ENCODE peak calls at places on chromosomes 13 and 19, in nine cellular contexts. F is left cardiac atrium, D is neuronal stem cell, W is astrocyte of the spinal cord, S is cardiac muscle cell, L is amniotic stem cell, B is HEK293T, X is Calu3, R is NCI-H82. V is an unnamed sample.

GRCh38 chr19:34327851-34328250 is 37.1 kb upstream of the GPI start:
- DNase-seq in F (peak; percentile 65), D (no peak), W (no peak), S (no peak), L (no peak), B (no peak), X (no peak), R (no peak), V (no peak)

GRCh38 chr19:49533551-49534488 is 6.0 kb downstream of the RCN3 start:
- DNase-seq in F (peak; percentile 83), D (peak; percentile 71), W (peak; percentile 51), S (peak; percentile 74), L (no peak), B (peak; percentile 84), X (peak; percentile 83), R (peak; percentile 87), V (peak; percentile 83)

GRCh38 chr19:32358311-32358710 is 12.9 kb downstream of the ZNF507 start:
- DNase-seq in F (no peak), D (no peak), W (no peak), S (no peak), L (no peak), B (no peak), X (no peak), R (no peak), V (no peak)

GRCh38 chr19:43408043-43408442 is 6.6 kb upstream of the TEX101 start:
- DNase-seq in F (no peak), D (no peak), W (no peak), S (no peak), L (no peak), B (no peak), X (no peak), R (no peak), V (no peak)

GRCh38 chr19:54158812-54159351 is 639 bp downstream of the LENG1 start:
- DNase-seq in F (no peak), D (no peak), W (no peak), S (peak; percentile 33), L (no peak), B (no peak), X (no peak), R (peak; percentile 58), V (peak; percentile 47)

GRCh38 chr13:39776439-39776838 is 121.0 kb downstream of the COG6 start:
- DNase-seq in F (no peak), D (no peak), W (peak; percentile 91), S (peak; percentile 69), L (no peak), B (no peak), X (no peak), R (no peak), V (no peak)

GRCh38 chr13:91894311-91894710 is 495.9 kb downstream of the GPC5 start:
- DNase-seq in F (no peak), D (no peak), W (peak; percentile 3), S (peak; percentile 42), L (no peak), B (no peak), X (no peak), R (no peak), V (no peak)

GRCh38 chr13:21476893-21477472 is 17.9 kb upstream of the ZDHHC20 start:
- DNase-seq in F (peak; percentile 85), D (peak; percentile 87), W (peak; percentile 79), S (peak; percentile 93), L (peak; percentile 64), B (peak; percentile 67), X (peak; percentile 88), R (peak; percentile 89), V (peak; percentile 85)

GRCh38 chr13:107867701-107868661 is 347.4 kb downstream of the LIG4 start:
- DNase-seq in F (no peak), D (peak; percentile 66), W (peak; percentile 52), S (peak; percentile 52), L (peak; percentile 16), B (peak; percentile 15), X (peak; percentile 24), R (peak; percentile 85), V (no peak)

GRCh38 chr13:94994506-94994905 is 282.2 kb upstream of the SOX21 start:
- DNase-seq in F (no peak), D (no peak), W (no peak), S (no peak), L (no peak), B (no peak), X (no peak), R (no peak), V (no peak)

GRCh38 chr13:23705578-23705977 is 135.4 kb downstream of the TNFRSF19 start:
- DNase-seq in F (no peak), D (no peak), W (no peak), S (peak; percentile 82), L (no peak), B (no peak), X (no peak), R (no peak), V (no peak)

GRCh38 chr13:44930907-44931676 is 58.2 kb downstream of the NUFIP1 start:
- DNase-seq in F (no peak), D (no peak), W (peak; percentile 41), S (peak; percentile 55), L (no peak), B (no peak), X (no peak), R (peak; percentile 62), V (no peak)

GRCh38 chr13:41568990-41569387 is 111.6 kb downstream of the RGCC start:
- DNase-seq in F (no peak), D (no peak), W (peak; percentile 85), S (peak; percentile 71), L (peak; percentile 9), B (no peak), X (no peak), R (no peak), V (no peak)

GRCh38 chr19:3855321-3855720 is 13.5 kb downstream of the ZFR2 start:
- DNase-seq in F (no peak), D (no peak), W (no peak), S (no peak), L (no peak), B (no peak), X (peak; percentile 64), R (no peak), V (peak; percentile 37)

GRCh38 chr19:12703056-12703455 is 6.6 kb upstream of the FBXW9 start:
- DNase-seq in F (no peak), D (peak; percentile 85), W (peak; percentile 25), S (peak; percentile 53), L (no peak), B (peak; percentile 70), X (no peak), R (peak; percentile 97), V (peak; percentile 66)

GRCh38 chr19:2503521-2504109 is 27.7 kb downstream of the GADD45B start:
- DNase-seq in F (no peak), D (no peak), W (peak; percentile 76), S (peak; percentile 40), L (peak; percentile 52), B (peak; percentile 31), X (peak; percentile 65), R (no peak), V (peak; percentile 38)

GRCh38 chr13:27036236-27036981 is 135.2 kb downstream of the USP12 start:
- DNase-seq in F (no peak), D (no peak), W (peak; percentile 64), S (peak; percentile 11), L (no peak), B (no peak), X (no peak), R (no peak), V (peak; percentile 34)

GRCh38 chr19:36528921-36529518 is 949 bp upstream of the ZNF260 start:
- DNase-seq in F (no peak), D (no peak), W (no peak), S (no peak), L (no peak), B (peak; percentile 13), X (no peak), R (peak; percentile 75), V (peak; percentile 64)

GRCh38 chr13:113448885-113449692 is 4.2 kb downstream of the ADPRHL1 start:
- DNase-seq in F (no peak), D (no peak), W (no peak), S (no peak), L (no peak), B (peak; percentile 61), X (peak; percentile 69), R (peak; percentile 98), V (peak; percentile 97)

GRCh38 chr19:29439688-29440550 is 85.9 kb upstream of the VSTM2B start:
- DNase-seq in F (no peak), D (no peak), W (no peak), S (no peak), L (no peak), B (no peak), X (no peak), R (no peak), V (no peak)

GRCh38 chr19:46073268-46073922 is 32.6 kb upstream of the IGFL4 start:
- DNase-seq in F (no peak), D (no peak), W (peak; percentile 23), S (no peak), L (no peak), B (no peak), X (no peak), R (no peak), V (no peak)

GRCh38 chr19:57302020-57302465 is 18.2 kb upstream of the ZNF543 start:
- DNase-seq in F (peak; percentile 60), D (no peak), W (peak; percentile 83), S (peak; percentile 97), L (peak; percentile 83), B (no peak), X (no peak), R (no peak), V (peak; percentile 66)

GRCh38 chr13:110799246-110800236 is 86.0 kb downstream of the ING1 start:
- DNase-seq in F (peak; percentile 70), D (no peak), W (peak; percentile 66), S (peak; percentile 96), L (peak; percentile 63), B (no peak), X (no peak), R (no peak), V (no peak)

GRCh38 chr19:870963-871401 is 11.5 kb downstream of the CFD start:
- DNase-seq in F (peak; percentile 74), D (no peak), W (peak; percentile 45), S (peak; percentile 50), L (no peak), B (no peak), X (no peak), R (no peak), V (no peak)

GRCh38 chr19:46351241-46352041 is 4.6 kb downstream of the PPP5C start:
- DNase-seq in F (peak; percentile 58), D (no peak), W (peak; percentile 43), S (peak; percentile 77), L (no peak), B (no peak), X (peak; percentile 70), R (no peak), V (no peak)

GRCh38 chr13:77751513-77752456 is 54.3 kb downstream of the SLAIN1 start:
- DNase-seq in F (no peak), D (peak; percentile 42), W (peak; percentile 62), S (peak; percentile 62), L (no peak), B (peak; percentile 81), X (peak; percentile 7), R (peak; percentile 89), V (peak; percentile 50)

GRCh38 chr13:25281193-25281936 is 5.9 kb downstream of the MTMR6 start:
- DNase-seq in F (no peak), D (no peak), W (no peak), S (peak; percentile 15), L (no peak), B (no peak), X (no peak), R (no peak), V (no peak)

GRCh38 chr13:31051999-31052398 is 109.7 kb downstream of the HSPH1 start:
- DNase-seq in F (no peak), D (no peak), W (no peak), S (no peak), L (no peak), B (no peak), X (no peak), R (peak; percentile 52), V (peak; percentile 25)

V was measured in RKO.